ENCODE peak calls at places on chromosomes 6 and 20, in five cellular contexts. One of them, this sample, is unnamed. For H3K9me3, the result is how much of the 10 kb centered on the place peaks cover.

GRCh38 chr6:42692151-42692911 is 30.1 kb downstream of the PRPH2 start:
- DNase-seq in astrocyte: peak
- DNase-seq in mesenchymal stem cell: peak
- DNase-seq in IMR-90: peak
- DNase-seq in neural progenitor cell: no peak
- DNase-seq in this sample: peak

GRCh38 chr6:43096451-43097097 is 20.5 kb downstream of the PTK7 start:
- DNase-seq in astrocyte: peak
- DNase-seq in neural progenitor cell: peak
- DNase-seq in IMR-90: peak
- DNase-seq in mesenchymal stem cell: peak
- DNase-seq in this sample: peak

GRCh38 chr6:5695260-5696245 is 311.2 kb downstream of the NRN1 start:
- DNase-seq in neural progenitor cell: no peak
- DNase-seq in astrocyte: peak
- DNase-seq in IMR-90: peak
- DNase-seq in mesenchymal stem cell: peak
- DNase-seq in this sample: peak

GRCh38 chr6:154457881-154458284 is 52.6 kb downstream of the CNKSR3 start:
- DNase-seq in astrocyte: no peak
- DNase-seq in neural progenitor cell: no peak
- DNase-seq in IMR-90: no peak
- DNase-seq in mesenchymal stem cell: no peak
- DNase-seq in this sample: no peak

GRCh38 chr20:49622243-49622642 is 54.3 kb upstream of the PTGIS start:
- DNase-seq in neural progenitor cell: no peak
- DNase-seq in IMR-90: no peak
- DNase-seq in mesenchymal stem cell: no peak
- DNase-seq in astrocyte: no peak
- DNase-seq in this sample: no peak

GRCh38 chr6:158978752-158979151 is 21.2 kb downstream of the RSPH3 start:
- DNase-seq in astrocyte: peak
- DNase-seq in IMR-90: peak
- DNase-seq in neural progenitor cell: no peak
- DNase-seq in mesenchymal stem cell: no peak
- DNase-seq in this sample: peak

GRCh38 chr6:537114-537513 is 119.8 kb downstream of the HUS1B start:
- DNase-seq in astrocyte: no peak
- DNase-seq in IMR-90: no peak
- DNase-seq in mesenchymal stem cell: no peak
- DNase-seq in neural progenitor cell: peak
- DNase-seq in this sample: no peak

GRCh38 chr6:13883966-13884365 is 40.8 kb upstream of the RNF182 start:
- DNase-seq in IMR-90: no peak
- DNase-seq in astrocyte: peak
- DNase-seq in mesenchymal stem cell: no peak
- DNase-seq in neural progenitor cell: no peak
- DNase-seq in this sample: peak

GRCh38 chr6:40543776-40544175 is 43.4 kb downstream of the LRFN2 start:
- DNase-seq in astrocyte: no peak
- DNase-seq in mesenchymal stem cell: no peak
- DNase-seq in IMR-90: no peak
- DNase-seq in neural progenitor cell: no peak
- DNase-seq in this sample: no peak

GRCh38 chr6:168343239-168344167 is 23.9 kb upstream of the DACT2 start:
- DNase-seq in mesenchymal stem cell: no peak
- DNase-seq in IMR-90: no peak
- DNase-seq in astrocyte: no peak
- DNase-seq in neural progenitor cell: no peak
- DNase-seq in this sample: no peak

GRCh38 chr6:113879186-113880096 is 22.3 kb downstream of the MARCKS start:
- DNase-seq in astrocyte: peak
- DNase-seq in neural progenitor cell: peak
- DNase-seq in IMR-90: peak
- DNase-seq in mesenchymal stem cell: peak
- DNase-seq in this sample: peak

GRCh38 chr6:8499540-8499939 is 64.2 kb upstream of the SLC35B3 start:
- DNase-seq in neural progenitor cell: peak
- DNase-seq in astrocyte: no peak
- DNase-seq in IMR-90: no peak
- DNase-seq in mesenchymal stem cell: no peak
- DNase-seq in this sample: peak

GRCh38 chr6:125537090-125537489 is 212.3 kb upstream of the HEY2 start:
- DNase-seq in IMR-90: no peak
- DNase-seq in neural progenitor cell: peak
- DNase-seq in mesenchymal stem cell: no peak
- DNase-seq in astrocyte: no peak
- DNase-seq in this sample: no peak

GRCh38 chr6:168320661-168321060 is 1.1 kb upstream of the DACT2 start:
- DNase-seq in neural progenitor cell: no peak
- DNase-seq in mesenchymal stem cell: no peak
- DNase-seq in IMR-90: no peak
- DNase-seq in astrocyte: no peak
- DNase-seq in this sample: no peak

GRCh38 chr6:162151050-162151658 is 576.4 kb downstream of the PRKN start:
- DNase-seq in IMR-90: no peak
- DNase-seq in mesenchymal stem cell: peak
- DNase-seq in astrocyte: peak
- DNase-seq in neural progenitor cell: no peak
- DNase-seq in this sample: peak

GRCh38 chr20:54139188-54139587 is 34.6 kb downstream of the CYP24A1 start:
- DNase-seq in astrocyte: peak
- DNase-seq in mesenchymal stem cell: no peak
- DNase-seq in neural progenitor cell: no peak
- DNase-seq in IMR-90: no peak
- DNase-seq in this sample: peak

GRCh38 chr6:98844244-98845161 is 10.1 kb downstream of the POU3F2 start:
- DNase-seq in astrocyte: peak
- DNase-seq in mesenchymal stem cell: no peak
- DNase-seq in IMR-90: no peak
- DNase-seq in neural progenitor cell: peak
- DNase-seq in this sample: no peak

GRCh38 chr6:5453531-5453930 is 192.2 kb downstream of the FARS2 start:
- DNase-seq in mesenchymal stem cell: no peak
- DNase-seq in astrocyte: no peak
- DNase-seq in IMR-90: no peak
- DNase-seq in neural progenitor cell: no peak
- DNase-seq in this sample: no peak

GRCh38 chr6:134797400-134798113 is 152.3 kb downstream of the ALDH8A1 start:
- DNase-seq in IMR-90: no peak
- DNase-seq in neural progenitor cell: no peak
- DNase-seq in mesenchymal stem cell: peak
- DNase-seq in astrocyte: no peak
- DNase-seq in this sample: no peak

GRCh38 chr6:149210376-149210775 is 107.1 kb upstream of the TAB2 start:
- DNase-seq in mesenchymal stem cell: peak
- DNase-seq in astrocyte: peak
- DNase-seq in neural progenitor cell: no peak
- DNase-seq in IMR-90: peak
- DNase-seq in this sample: peak

GRCh38 chr20:32642257-32643046 is 31.3 kb downstream of the C20orf203 start:
- DNase-seq in mesenchymal stem cell: no peak
- DNase-seq in astrocyte: no peak
- DNase-seq in IMR-90: no peak
- DNase-seq in neural progenitor cell: no peak
- DNase-seq in this sample: no peak

GRCh38 chr6:53686541-53686940 is 21.0 kb upstream of the KLHL31 start:
- DNase-seq in mesenchymal stem cell: no peak
- DNase-seq in IMR-90: no peak
- DNase-seq in astrocyte: no peak
- DNase-seq in neural progenitor cell: no peak
- DNase-seq in this sample: no peak

GRCh38 chr6:73085362-73085975 is 139.8 kb downstream of the KHDC1L start:
- DNase-seq in IMR-90: peak
- DNase-seq in astrocyte: peak
- DNase-seq in mesenchymal stem cell: no peak
- DNase-seq in neural progenitor cell: peak
- DNase-seq in this sample: peak

GRCh38 chr6:75376347-75377024 is 91.9 kb upstream of the TMEM30A start:
- DNase-seq in astrocyte: peak
- DNase-seq in neural progenitor cell: no peak
- DNase-seq in mesenchymal stem cell: peak
- DNase-seq in IMR-90: peak
- DNase-seq in this sample: no peak

GRCh38 chr6:2902470-2902762 is 693 bp downstream of the SERPINB9 start:
- DNase-seq in astrocyte: no peak
- DNase-seq in IMR-90: peak
- DNase-seq in mesenchymal stem cell: no peak
- DNase-seq in neural progenitor cell: no peak
- DNase-seq in this sample: no peak

GRCh38 chr6:108677357-108677756 is 116.6 kb downstream of the FOXO3 start:
- DNase-seq in mesenchymal stem cell: no peak
- DNase-seq in astrocyte: peak
- DNase-seq in IMR-90: peak
- DNase-seq in neural progenitor cell: no peak
- DNase-seq in this sample: peak

GRCh38 chr6:169905041-169905807 is 153.8 kb downstream of the ERMARD start:
- DNase-seq in IMR-90: peak
- DNase-seq in neural progenitor cell: no peak
- DNase-seq in astrocyte: peak
- DNase-seq in mesenchymal stem cell: peak
- DNase-seq in this sample: peak

GRCh38 chr20:5156670-5157448 is 30.1 kb downstream of the CDS2 start:
- DNase-seq in mesenchymal stem cell: peak
- DNase-seq in IMR-90: peak
- DNase-seq in neural progenitor cell: no peak
- DNase-seq in astrocyte: peak
- DNase-seq in this sample: peak

GRCh38 chr6:50591135-50591534 is 122.2 kb upstream of the TFAP2D start:
- DNase-seq in neural progenitor cell: peak
- DNase-seq in astrocyte: no peak
- DNase-seq in mesenchymal stem cell: no peak
- DNase-seq in IMR-90: no peak
- DNase-seq in this sample: no peak

GRCh38 chr20:44465001-44465560 is 10.6 kb upstream of the TTPAL start:
- DNase-seq in IMR-90: no peak
- DNase-seq in astrocyte: no peak
- DNase-seq in mesenchymal stem cell: no peak
- DNase-seq in neural progenitor cell: no peak
- DNase-seq in this sample: no peak

GRCh38 chr20:3473944-3474343 is 3.1 kb downstream of the ATRN start:
- DNase-seq in astrocyte: no peak
- DNase-seq in mesenchymal stem cell: no peak
- DNase-seq in neural progenitor cell: no peak
- DNase-seq in IMR-90: no peak
- DNase-seq in this sample: no peak

GRCh38 chr6:43588194-43588593 is 12.2 kb downstream of the POLH start:
- DNase-seq in IMR-90: no peak
- DNase-seq in mesenchymal stem cell: no peak
- DNase-seq in neural progenitor cell: no peak
- DNase-seq in astrocyte: no peak
- DNase-seq in this sample: no peak

DNA sequence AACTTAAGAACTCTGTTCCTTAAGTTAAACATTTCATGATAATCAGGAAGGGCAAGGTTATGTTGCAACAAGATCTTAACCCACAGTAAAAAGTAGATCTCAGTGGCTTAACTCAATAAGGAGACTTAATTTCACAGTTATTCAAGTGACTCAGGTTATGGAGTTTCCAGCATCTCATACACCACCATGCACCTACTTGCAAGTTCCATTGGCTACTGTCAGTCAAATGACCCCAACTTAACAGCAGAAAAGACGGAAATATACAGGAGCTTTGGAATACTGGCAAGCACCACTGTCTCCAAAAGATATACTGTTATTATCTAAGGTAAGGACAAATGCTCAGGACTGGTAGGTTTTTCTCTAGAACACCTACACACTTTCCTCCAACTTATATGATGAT is 11.1 kb downstream of the HLA-DQB1 start:
- DNase-seq in IMR-90: no peak
- DNase-seq in mesenchymal stem cell: no peak
- DNase-seq in neural progenitor cell: no peak
- DNase-seq in astrocyte: no peak
- DNase-seq in this sample: no peak
- H3K27ac ChIP-seq in IMR-90: no peak
- H3K27ac ChIP-seq in mesenchymal stem cell: no peak
- H3K27ac ChIP-seq in neural progenitor cell: no peak
- H3K27ac ChIP-seq in astrocyte: no peak
- H3K27ac ChIP-seq in this sample: no peak

GRCh38 chr20:58691773-58692578 is 624 bp upstream of the NPEPL1 start:
- DNase-seq in mesenchymal stem cell: peak
- DNase-seq in astrocyte: no peak
- DNase-seq in neural progenitor cell: no peak
- DNase-seq in IMR-90: no peak
- DNase-seq in this sample: peak
- H3K9me3 ChIP-seq in mesenchymal stem cell: under half
- H3K9me3 ChIP-seq in astrocyte: under half
- H3K9me3 ChIP-seq in neural progenitor cell: under half
- H3K9me3 ChIP-seq in IMR-90: under half
- H3K9me3 ChIP-seq in this sample: under half

DNA sequence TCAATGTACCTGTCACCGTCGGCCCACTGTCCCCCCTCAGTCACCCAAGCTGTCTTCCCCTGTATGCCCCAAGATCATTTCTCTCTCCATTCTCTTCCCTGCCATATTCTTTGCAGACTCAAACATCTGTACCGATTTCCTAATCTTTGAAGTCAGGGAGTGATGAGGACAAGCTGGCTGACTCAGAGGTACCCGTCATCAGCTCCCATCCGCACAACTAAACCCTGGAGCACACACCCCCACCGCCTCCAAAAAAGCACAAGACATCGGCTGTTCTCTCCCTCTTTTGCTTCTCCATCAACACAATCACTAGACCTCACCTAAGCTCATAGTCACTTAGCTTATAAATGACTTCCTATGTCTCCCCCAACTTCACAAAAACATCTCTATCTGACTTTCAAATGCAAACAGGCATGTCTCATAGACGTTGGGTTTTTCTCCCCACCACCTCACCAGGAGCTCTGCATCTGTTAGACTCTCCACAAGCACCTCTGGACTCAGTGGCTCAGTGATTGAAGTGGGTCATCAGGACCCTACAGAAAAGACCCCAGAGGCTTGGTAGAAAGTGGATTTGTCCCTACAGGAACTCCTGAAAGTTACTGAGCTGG is 11.5 kb upstream of the NFATC2 start:
- DNase-seq in neural progenitor cell: no peak
- DNase-seq in mesenchymal stem cell: peak
- DNase-seq in astrocyte: peak
- DNase-seq in IMR-90: peak
- DNase-seq in this sample: peak
- H3K4me2 ChIP-seq in neural progenitor cell: no peak
- H3K4me2 ChIP-seq in mesenchymal stem cell: no peak
- H3K4me2 ChIP-seq in astrocyte: peak
- H3K4me2 ChIP-seq in IMR-90: no peak
- H3K4me2 ChIP-seq in this sample: no peak

GRCh38 chr6:26597389-26597766 is 625 bp downstream of the ABT1 start:
- DNase-seq in neural progenitor cell: no peak
- DNase-seq in astrocyte: no peak
- DNase-seq in IMR-90: no peak
- DNase-seq in mesenchymal stem cell: no peak
- DNase-seq in this sample: no peak

GRCh38 chr6:26594128-26594493 is 2.6 kb upstream of the ABT1 start:
- DNase-seq in astrocyte: no peak
- DNase-seq in IMR-90: no peak
- DNase-seq in mesenchymal stem cell: no peak
- DNase-seq in neural progenitor cell: no peak
- DNase-seq in this sample: no peak

GRCh38 chr6:26594730-26595632 is 1.8 kb upstream of the ABT1 start:
- DNase-seq in astrocyte: peak
- DNase-seq in mesenchymal stem cell: peak
- DNase-seq in IMR-90: peak
- DNase-seq in neural progenitor cell: peak
- DNase-seq in this sample: peak

GRCh38 chr6:26596579-26597388 is at the start of gene ABT1:
- DNase-seq in astrocyte: peak
- DNase-seq in neural progenitor cell: peak
- DNase-seq in mesenchymal stem cell: peak
- DNase-seq in IMR-90: peak
- DNase-seq in this sample: peak

GRCh38 chr6:26595669-26596269 is 984 bp upstream of the ABT1 start:
- DNase-seq in mesenchymal stem cell: peak
- DNase-seq in astrocyte: peak
- DNase-seq in IMR-90: peak
- DNase-seq in neural progenitor cell: peak
- DNase-seq in this sample: peak
- H3K27ac ChIP-seq in mesenchymal stem cell: peak
- H3K27ac ChIP-seq in astrocyte: no peak
- H3K27ac ChIP-seq in IMR-90: peak
- H3K27ac ChIP-seq in neural progenitor cell: no peak
- H3K27ac ChIP-seq in this sample: peak